ENCODE peak calls at places on chromosomes 5 and 9, in nine cellular contexts. R is HT-29, A is GM12865, V is choroid plexus epithelial cell, O is activated T-helper 1 cell treated with Interleukin-2 at 50 U/mL for 16 hours, J is lower leg skin, K is midbrain, W is fibroblast of mammary gland, M is mesenchymal stem cell. P is an unnamed sample.

GRCh38 chr9:106074006-106074405 is 379.7 kb downstream of the TMEM38B start:
- DNase-seq in O (no peak), V (no peak), W (no peak), R (no peak), A (no peak), M (no peak), K (no peak), J (no peak), P (no peak)

GRCh38 chr5:125313555-125313954 is 567.1 kb upstream of the ZNF608 start:
- DNase-seq in R (no peak), J (no peak), O (no peak), K (no peak), M (no peak), W (no peak), A (no peak), V (no peak), P (no peak)

GRCh38 chr5:121872846-121873245 is 21.2 kb downstream of the FTMT start:
- DNase-seq in V (no peak), A (no peak), O (no peak), M (no peak), R (no peak), K (no peak), J (no peak), W (no peak), P (no peak)

GRCh38 chr9:93976973-93977372 is 21.8 kb upstream of the BARX1 start:
- DNase-seq in O (no peak), J (no peak), M (no peak), K (no peak), W (no peak), A (no peak), R (no peak), V (no peak), P (no peak)

GRCh38 chr5:14405267-14405666 is 176.3 kb upstream of the OTULINL start:
- DNase-seq in M (no peak), O (no peak), K (no peak), J (no peak), W (no peak), R (no peak), A (no peak), V (no peak), P (peak)

GRCh38 chr9:112868956-112869594 is 21.6 kb downstream of the SLC46A2 start:
- DNase-seq in K (no peak), R (no peak), W (no peak), V (no peak), M (no peak), J (no peak), O (no peak), A (peak), P (no peak)

GRCh38 chr5:132830436-132831094 is at the start of gene SHROOM1:
- DNase-seq in W (peak), R (peak), O (no peak), J (no peak), K (no peak), A (peak), V (peak), M (peak), P (no peak)

GRCh38 chr9:101957705-101958104 is 219.3 kb upstream of the GRIN3A start:
- DNase-seq in M (no peak), R (no peak), A (no peak), O (no peak), J (no peak), V (no peak), K (no peak), W (no peak), P (no peak)

GRCh38 chr9:116951588-116952433 is 264.7 kb downstream of the TRIM32 start:
- DNase-seq in J (no peak), W (peak), R (no peak), M (peak), V (peak), O (no peak), K (no peak), A (peak), P (no peak)

GRCh38 chr9:124839612-124840299 is 13.5 kb upstream of the WDR38 start:
- DNase-seq in K (no peak), V (peak), O (no peak), R (no peak), A (no peak), W (peak), M (peak), J (no peak), P (peak)

GRCh38 chr5:150075233-150075632 is 11.1 kb downstream of the CSF1R start:
- DNase-seq in K (no peak), A (no peak), J (no peak), R (no peak), V (no peak), W (no peak), O (no peak), M (no peak), P (no peak)

GRCh38 chr5:139760066-139761056 is 35.2 kb upstream of the PSD2 start:
- DNase-seq in A (no peak), J (no peak), M (no peak), V (peak), R (no peak), W (peak), O (no peak), K (no peak), P (no peak)

GRCh38 chr5:169347786-169348185 is 46.8 kb upstream of the SLIT3 start:
- DNase-seq in M (no peak), J (no peak), V (no peak), W (peak), R (no peak), A (no peak), O (no peak), K (no peak), P (no peak)

GRCh38 chr9:93301911-93302525 is 118.1 kb downstream of the WNK2 start:
- DNase-seq in K (no peak), V (no peak), W (no peak), R (no peak), O (no peak), A (no peak), J (no peak), M (no peak), P (no peak)